ENCODE peak calls at places on chromosomes 4 and X, in seven cellular contexts. One of them, this sample, is unnamed.

GRCh38 chr4:89204624-89205023 is 93.3 kb downstream of the TIGD2 start:
- DNase-seq in HFFc6: no peak
- DNase-seq in B cell: no peak
- DNase-seq in neural crest cell: no peak
- DNase-seq in epithelial cell of esophagus: no peak
- DNase-seq in hepatocyte: no peak
- DNase-seq in tibial nerve: no peak
- DNase-seq in this sample: no peak

GRCh38 chrX:143664302-143664701 is 28.4 kb upstream of the SLITRK4 start:
- DNase-seq in HFFc6: no peak
- DNase-seq in B cell: no peak
- DNase-seq in neural crest cell: peak
- DNase-seq in epithelial cell of esophagus: peak
- DNase-seq in hepatocyte: peak
- DNase-seq in tibial nerve: no peak
- DNase-seq in this sample: no peak

GRCh38 chrX:41616935-41617334 is 71.8 kb upstream of the GPR34 start:
- DNase-seq in HFFc6: no peak
- DNase-seq in B cell: no peak
- DNase-seq in neural crest cell: no peak
- DNase-seq in epithelial cell of esophagus: no peak
- DNase-seq in hepatocyte: no peak
- DNase-seq in tibial nerve: no peak
- DNase-seq in this sample: no peak

GRCh38 chrX:94430091-94430490 is 756.1 kb downstream of the FAM133A start:
- DNase-seq in HFFc6: no peak
- DNase-seq in B cell: no peak
- DNase-seq in neural crest cell: no peak
- DNase-seq in epithelial cell of esophagus: no peak
- DNase-seq in hepatocyte: no peak
- DNase-seq in tibial nerve: no peak
- DNase-seq in this sample: no peak

GRCh38 chrX:140762061-140762460 is 52.5 kb downstream of the LINC00632 start:
- DNase-seq in HFFc6: peak
- DNase-seq in B cell: no peak
- DNase-seq in neural crest cell: peak
- DNase-seq in epithelial cell of esophagus: peak
- DNase-seq in hepatocyte: peak
- DNase-seq in tibial nerve: no peak
- DNase-seq in this sample: no peak

GRCh38 chr4:242121-242848 is 63.0 kb downstream of the ZNF732 start:
- DNase-seq in HFFc6: peak
- DNase-seq in B cell: peak
- DNase-seq in neural crest cell: no peak
- DNase-seq in epithelial cell of esophagus: peak
- DNase-seq in hepatocyte: peak
- DNase-seq in tibial nerve: no peak
- DNase-seq in this sample: no peak

GRCh38 chr4:158161561-158162354 is 11.1 kb downstream of the GASK1B start:
- DNase-seq in HFFc6: peak
- DNase-seq in B cell: no peak
- DNase-seq in neural crest cell: no peak
- DNase-seq in epithelial cell of esophagus: peak
- DNase-seq in hepatocyte: peak
- DNase-seq in tibial nerve: no peak
- DNase-seq in this sample: no peak

GRCh38 chr4:188005561-188005960 is 10.0 kb downstream of the ZFP42 start:
- DNase-seq in HFFc6: no peak
- DNase-seq in B cell: no peak
- DNase-seq in neural crest cell: no peak
- DNase-seq in epithelial cell of esophagus: no peak
- DNase-seq in hepatocyte: no peak
- DNase-seq in tibial nerve: no peak
- DNase-seq in this sample: no peak

GRCh38 chrX:9374537-9374936 is 90.3 kb upstream of the TBL1X start:
- DNase-seq in HFFc6: no peak
- DNase-seq in B cell: no peak
- DNase-seq in neural crest cell: no peak
- DNase-seq in epithelial cell of esophagus: peak
- DNase-seq in hepatocyte: no peak
- DNase-seq in tibial nerve: no peak
- DNase-seq in this sample: no peak

GRCh38 chrX:107753186-107753585 is 22.4 kb downstream of the TSC22D3 start:
- DNase-seq in HFFc6: no peak
- DNase-seq in B cell: no peak
- DNase-seq in neural crest cell: no peak
- DNase-seq in epithelial cell of esophagus: no peak
- DNase-seq in hepatocyte: no peak
- DNase-seq in tibial nerve: no peak
- DNase-seq in this sample: no peak

GRCh38 chr4:120940547-120940946 is 18.0 kb upstream of the PRDM5 start:
- DNase-seq in HFFc6: no peak
- DNase-seq in B cell: no peak
- DNase-seq in neural crest cell: no peak
- DNase-seq in epithelial cell of esophagus: no peak
- DNase-seq in hepatocyte: no peak
- DNase-seq in tibial nerve: no peak
- DNase-seq in this sample: no peak

GRCh38 chrX:42680651-42681050 is 97.3 kb downstream of the PPP1R2C start:
- DNase-seq in HFFc6: no peak
- DNase-seq in B cell: no peak
- DNase-seq in neural crest cell: no peak
- DNase-seq in epithelial cell of esophagus: peak
- DNase-seq in hepatocyte: peak
- DNase-seq in tibial nerve: no peak
- DNase-seq in this sample: no peak

GRCh38 chr4:138003248-138003647 is 238.9 kb downstream of the SLC7A11 start:
- DNase-seq in HFFc6: peak
- DNase-seq in B cell: no peak
- DNase-seq in neural crest cell: no peak
- DNase-seq in epithelial cell of esophagus: no peak
- DNase-seq in hepatocyte: no peak
- DNase-seq in tibial nerve: no peak
- DNase-seq in this sample: no peak

GRCh38 chr4:14700083-14700482 is 302.2 kb upstream of the CPEB2 start:
- DNase-seq in HFFc6: no peak
- DNase-seq in B cell: no peak
- DNase-seq in neural crest cell: no peak
- DNase-seq in epithelial cell of esophagus: no peak
- DNase-seq in hepatocyte: no peak
- DNase-seq in tibial nerve: no peak
- DNase-seq in this sample: no peak

GRCh38 chrX:78102100-78102499 is 1.9 kb upstream of the PGK1 start:
- DNase-seq in HFFc6: peak
- DNase-seq in B cell: no peak
- DNase-seq in neural crest cell: no peak
- DNase-seq in epithelial cell of esophagus: no peak
- DNase-seq in hepatocyte: no peak
- DNase-seq in tibial nerve: no peak
- DNase-seq in this sample: no peak

GRCh38 chr4:86367577-86367976 is 7.7 kb upstream of the MAPK10 start:
- DNase-seq in HFFc6: no peak
- DNase-seq in B cell: no peak
- DNase-seq in neural crest cell: no peak
- DNase-seq in epithelial cell of esophagus: no peak
- DNase-seq in hepatocyte: no peak
- DNase-seq in tibial nerve: no peak
- DNase-seq in this sample: no peak

GRCh38 chrX:109624022-109624421 is 950 bp downstream of the KCNE5 start:
- DNase-seq in HFFc6: no peak
- DNase-seq in B cell: no peak
- DNase-seq in neural crest cell: no peak
- DNase-seq in epithelial cell of esophagus: no peak
- DNase-seq in hepatocyte: no peak
- DNase-seq in tibial nerve: no peak
- DNase-seq in this sample: no peak

GRCh38 chr4:122882830-122883229 is 39.6 kb downstream of the NUDT6 start:
- DNase-seq in HFFc6: no peak
- DNase-seq in B cell: no peak
- DNase-seq in neural crest cell: no peak
- DNase-seq in epithelial cell of esophagus: no peak
- DNase-seq in hepatocyte: no peak
- DNase-seq in tibial nerve: no peak
- DNase-seq in this sample: no peak

GRCh38 chrX:13689519-13690211 is 737 bp downstream of the RAB9A start:
- DNase-seq in HFFc6: no peak
- DNase-seq in B cell: no peak
- DNase-seq in neural crest cell: no peak
- DNase-seq in epithelial cell of esophagus: no peak
- DNase-seq in hepatocyte: no peak
- DNase-seq in tibial nerve: no peak
- DNase-seq in this sample: peak

GRCh38 chr4:1578968-1579833 is 104.9 kb downstream of the FAM53A start:
- DNase-seq in HFFc6: peak
- DNase-seq in B cell: peak
- DNase-seq in neural crest cell: peak
- DNase-seq in epithelial cell of esophagus: peak
- DNase-seq in hepatocyte: peak
- DNase-seq in tibial nerve: peak
- DNase-seq in this sample: peak

GRCh38 chrX:43552166-43552565 is 103.9 kb upstream of the MAOA start:
- DNase-seq in HFFc6: no peak
- DNase-seq in B cell: no peak
- DNase-seq in neural crest cell: no peak
- DNase-seq in epithelial cell of esophagus: peak
- DNase-seq in hepatocyte: peak
- DNase-seq in tibial nerve: no peak
- DNase-seq in this sample: no peak

GRCh38 chr4:183256756-183257385 is 63.2 kb downstream of the CLDN22 start:
- DNase-seq in HFFc6: peak
- DNase-seq in B cell: peak
- DNase-seq in neural crest cell: peak
- DNase-seq in epithelial cell of esophagus: peak
- DNase-seq in hepatocyte: peak
- DNase-seq in tibial nerve: no peak
- DNase-seq in this sample: no peak
- TF ChIP-seq CTCF in HFFc6: peak
- TF ChIP-seq CTCF in B cell: peak
- TF ChIP-seq CTCF in neural crest cell: peak
- TF ChIP-seq CTCF in epithelial cell of esophagus: peak
- TF ChIP-seq CTCF in hepatocyte: peak
- TF ChIP-seq CTCF in tibial nerve: peak
- TF ChIP-seq CTCF in this sample: peak

GRCh38 chr4:184695178-184695896 is 38.6 kb downstream of the CENPU start:
- DNase-seq in HFFc6: no peak
- DNase-seq in B cell: no peak
- DNase-seq in neural crest cell: no peak
- DNase-seq in epithelial cell of esophagus: peak
- DNase-seq in hepatocyte: no peak
- DNase-seq in tibial nerve: no peak
- DNase-seq in this sample: no peak

GRCh38 chr4:184689681-184690080 is 40.1 kb downstream of the PRIMPOL start:
- DNase-seq in HFFc6: no peak
- DNase-seq in B cell: no peak
- DNase-seq in neural crest cell: no peak
- DNase-seq in epithelial cell of esophagus: peak
- DNase-seq in hepatocyte: no peak
- DNase-seq in tibial nerve: no peak
- DNase-seq in this sample: no peak

GRCh38 chr4:184697956-184698355 is 35.9 kb downstream of the CENPU start:
- DNase-seq in HFFc6: no peak
- DNase-seq in B cell: no peak
- DNase-seq in neural crest cell: no peak
- DNase-seq in epithelial cell of esophagus: no peak
- DNase-seq in hepatocyte: no peak
- DNase-seq in tibial nerve: no peak
- DNase-seq in this sample: no peak

GRCh38 chr4:184693056-184693455 is 40.8 kb downstream of the CENPU start:
- DNase-seq in HFFc6: no peak
- DNase-seq in B cell: no peak
- DNase-seq in neural crest cell: no peak
- DNase-seq in epithelial cell of esophagus: no peak
- DNase-seq in hepatocyte: no peak
- DNase-seq in tibial nerve: no peak
- DNase-seq in this sample: no peak

DNA sequence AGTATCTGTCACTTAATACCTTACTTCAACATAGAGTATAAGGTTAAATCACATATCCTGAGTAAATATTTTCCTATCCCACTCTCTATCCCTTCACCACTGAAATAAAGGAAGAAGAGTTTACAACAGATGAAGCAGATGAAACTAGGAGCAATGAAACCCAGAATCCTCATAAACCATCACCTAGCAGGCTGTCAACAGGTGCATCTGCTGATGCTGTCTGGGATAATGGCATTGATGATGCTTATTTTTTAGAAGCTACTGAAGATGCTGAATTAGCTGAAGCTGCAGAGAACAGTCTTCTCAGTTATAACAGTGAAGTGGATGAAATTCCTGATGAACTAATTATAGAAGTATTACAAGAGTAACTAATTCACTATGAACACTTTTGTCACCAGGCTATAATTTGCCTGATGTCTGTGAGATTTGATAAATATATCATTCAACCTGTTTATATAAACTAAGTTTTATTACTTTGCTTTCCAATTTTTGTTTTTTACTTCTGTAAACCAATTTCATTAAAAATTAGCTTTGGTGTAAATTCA is 39.4 kb downstream of the CENPU start:
- DNase-seq in HFFc6: no peak
- DNase-seq in B cell: no peak
- DNase-seq in neural crest cell: no peak
- DNase-seq in epithelial cell of esophagus: no peak
- DNase-seq in hepatocyte: no peak
- DNase-seq in tibial nerve: no peak
- DNase-seq in this sample: no peak
- TF ChIP-seq CTCF in HFFc6: no peak
- TF ChIP-seq CTCF in B cell: no peak
- TF ChIP-seq CTCF in neural crest cell: no peak
- TF ChIP-seq CTCF in epithelial cell of esophagus: no peak
- TF ChIP-seq CTCF in hepatocyte: no peak
- TF ChIP-seq CTCF in tibial nerve: no peak
- TF ChIP-seq CTCF in this sample: no peak

GRCh38 chrX:5100004-5100403 is 1128.7 kb downstream of the NLGN4X start:
- DNase-seq in HFFc6: no peak
- DNase-seq in B cell: no peak
- DNase-seq in neural crest cell: no peak
- DNase-seq in epithelial cell of esophagus: no peak
- DNase-seq in hepatocyte: no peak
- DNase-seq in tibial nerve: no peak
- DNase-seq in this sample: no peak
- TF ChIP-seq CTCF in HFFc6: no peak
- TF ChIP-seq CTCF in B cell: no peak
- TF ChIP-seq CTCF in neural crest cell: no peak
- TF ChIP-seq CTCF in epithelial cell of esophagus: no peak
- TF ChIP-seq CTCF in hepatocyte: no peak
- TF ChIP-seq CTCF in tibial nerve: no peak
- TF ChIP-seq CTCF in this sample: no peak

DNA sequence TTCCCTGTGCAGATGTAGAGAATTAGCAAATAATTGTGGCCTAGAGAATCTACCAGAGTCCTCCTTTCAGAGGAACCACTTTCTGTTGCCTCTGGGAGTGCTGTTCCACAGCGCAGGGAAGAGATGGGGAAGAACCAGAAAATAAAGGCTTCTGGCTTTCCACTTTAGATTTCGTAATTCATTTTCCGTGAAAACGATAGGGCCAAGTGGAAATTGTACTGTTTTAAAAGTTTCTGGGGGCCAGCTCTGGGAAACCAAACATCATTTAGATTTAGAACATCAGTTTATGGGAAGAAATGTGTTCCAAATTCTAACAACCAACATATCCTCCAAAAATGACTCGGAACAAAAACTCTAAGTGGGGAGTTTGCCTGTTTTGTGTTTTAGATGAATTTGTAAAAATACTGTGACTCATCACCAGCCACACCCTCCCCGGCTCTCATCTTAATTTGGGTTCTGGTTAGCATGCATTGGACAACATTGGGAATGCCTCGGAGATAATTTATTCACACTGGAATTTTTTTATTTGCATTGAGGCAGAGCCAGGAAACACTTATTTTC is 65.2 kb upstream of the LNX1 start:
- DNase-seq in HFFc6: peak
- DNase-seq in B cell: no peak
- DNase-seq in neural crest cell: no peak
- DNase-seq in epithelial cell of esophagus: no peak
- DNase-seq in hepatocyte: no peak
- DNase-seq in tibial nerve: no peak
- DNase-seq in this sample: no peak
- TF ChIP-seq CTCF in HFFc6: peak
- TF ChIP-seq CTCF in B cell: no peak
- TF ChIP-seq CTCF in neural crest cell: no peak
- TF ChIP-seq CTCF in epithelial cell of esophagus: peak
- TF ChIP-seq CTCF in hepatocyte: peak
- TF ChIP-seq CTCF in tibial nerve: peak
- TF ChIP-seq CTCF in this sample: no peak